ENCODE peak calls at places on chromosomes 5 and 9, in ten cellular contexts. One of them, this sample, is unnamed.

GRCh38 chr9:137430723-137431415 is 7.7 kb downstream of the NOXA1 start:
- DNase-seq in mesothelial cell of epicardium: peak
- DNase-seq in psoas muscle: peak
- DNase-seq in cardiac fibroblast: no peak
- DNase-seq in A549: no peak
- DNase-seq in GM12878: no peak
- DNase-seq in heart right ventricle: no peak
- DNase-seq in AG09319: no peak
- DNase-seq in Calu3: no peak
- DNase-seq in astrocyte of the spinal cord: no peak
- DNase-seq in this sample: peak

GRCh38 chr9:87545858-87546257 is 48.2 kb downstream of the DAPK1 start:
- DNase-seq in heart right ventricle: no peak
- DNase-seq in Calu3: no peak
- DNase-seq in GM12878: no peak
- DNase-seq in cardiac fibroblast: peak
- DNase-seq in A549: no peak
- DNase-seq in psoas muscle: no peak
- DNase-seq in mesothelial cell of epicardium: no peak
- DNase-seq in astrocyte of the spinal cord: peak
- DNase-seq in AG09319: no peak
- DNase-seq in this sample: no peak

GRCh38 chr5:147565524-147565923 is 55.7 kb upstream of the DPYSL3 start:
- DNase-seq in psoas muscle: no peak
- DNase-seq in cardiac fibroblast: peak
- DNase-seq in heart right ventricle: no peak
- DNase-seq in GM12878: no peak
- DNase-seq in Calu3: no peak
- DNase-seq in astrocyte of the spinal cord: peak
- DNase-seq in AG09319: no peak
- DNase-seq in A549: peak
- DNase-seq in mesothelial cell of epicardium: no peak
- DNase-seq in this sample: no peak

GRCh38 chr5:13957032-13957645 is 12.7 kb upstream of the DNAH5 start:
- DNase-seq in cardiac fibroblast: peak
- DNase-seq in psoas muscle: no peak
- DNase-seq in Calu3: peak
- DNase-seq in A549: peak
- DNase-seq in GM12878: no peak
- DNase-seq in AG09319: peak
- DNase-seq in heart right ventricle: peak
- DNase-seq in mesothelial cell of epicardium: no peak
- DNase-seq in astrocyte of the spinal cord: peak
- DNase-seq in this sample: no peak

GRCh38 chr5:172553167-172553566 is 87.9 kb upstream of the NEURL1B start:
- DNase-seq in heart right ventricle: no peak
- DNase-seq in Calu3: no peak
- DNase-seq in A549: no peak
- DNase-seq in cardiac fibroblast: no peak
- DNase-seq in mesothelial cell of epicardium: no peak
- DNase-seq in AG09319: no peak
- DNase-seq in astrocyte of the spinal cord: no peak
- DNase-seq in GM12878: no peak
- DNase-seq in psoas muscle: no peak
- DNase-seq in this sample: no peak

GRCh38 chr9:136050266-136050705 is 44.8 kb downstream of the NACC2 start:
- DNase-seq in cardiac fibroblast: no peak
- DNase-seq in GM12878: no peak
- DNase-seq in astrocyte of the spinal cord: peak
- DNase-seq in A549: no peak
- DNase-seq in heart right ventricle: no peak
- DNase-seq in AG09319: no peak
- DNase-seq in psoas muscle: no peak
- DNase-seq in mesothelial cell of epicardium: no peak
- DNase-seq in Calu3: no peak
- DNase-seq in this sample: no peak

GRCh38 chr5:147017191-147017590 is 138.6 kb upstream of the PPP2R2B start:
- DNase-seq in heart right ventricle: no peak
- DNase-seq in AG09319: no peak
- DNase-seq in A549: no peak
- DNase-seq in astrocyte of the spinal cord: no peak
- DNase-seq in mesothelial cell of epicardium: no peak
- DNase-seq in GM12878: no peak
- DNase-seq in Calu3: no peak
- DNase-seq in cardiac fibroblast: no peak
- DNase-seq in psoas muscle: no peak
- DNase-seq in this sample: no peak

GRCh38 chr5:3794611-3795010 is 199.0 kb downstream of the IRX1 start:
- DNase-seq in psoas muscle: no peak
- DNase-seq in Calu3: no peak
- DNase-seq in AG09319: no peak
- DNase-seq in astrocyte of the spinal cord: no peak
- DNase-seq in GM12878: no peak
- DNase-seq in cardiac fibroblast: no peak
- DNase-seq in A549: no peak
- DNase-seq in heart right ventricle: no peak
- DNase-seq in mesothelial cell of epicardium: no peak
- DNase-seq in this sample: no peak

GRCh38 chr9:94581711-94582110 is 11.9 kb downstream of the FBP2 start:
- DNase-seq in mesothelial cell of epicardium: no peak
- DNase-seq in A549: no peak
- DNase-seq in cardiac fibroblast: no peak
- DNase-seq in heart right ventricle: no peak
- DNase-seq in AG09319: no peak
- DNase-seq in astrocyte of the spinal cord: no peak
- DNase-seq in psoas muscle: no peak
- DNase-seq in GM12878: no peak
- DNase-seq in Calu3: no peak
- DNase-seq in this sample: no peak

GRCh38 chr9:98427491-98427890 is 172.0 kb upstream of the TBC1D2 start:
- DNase-seq in A549: no peak
- DNase-seq in astrocyte of the spinal cord: no peak
- DNase-seq in psoas muscle: no peak
- DNase-seq in mesothelial cell of epicardium: no peak
- DNase-seq in Calu3: no peak
- DNase-seq in AG09319: no peak
- DNase-seq in GM12878: no peak
- DNase-seq in heart right ventricle: no peak
- DNase-seq in cardiac fibroblast: no peak
- DNase-seq in this sample: no peak
- TF ChIP-seq CTCF in A549: no peak
- TF ChIP-seq CTCF in astrocyte of the spinal cord: no peak
- TF ChIP-seq CTCF in psoas muscle: no peak
- TF ChIP-seq CTCF in mesothelial cell of epicardium: no peak
- TF ChIP-seq CTCF in Calu3: no peak
- TF ChIP-seq CTCF in AG09319: no peak
- TF ChIP-seq CTCF in GM12878: no peak
- TF ChIP-seq CTCF in heart right ventricle: no peak
- TF ChIP-seq CTCF in cardiac fibroblast: no peak
- TF ChIP-seq CTCF in this sample: no peak

DNA sequence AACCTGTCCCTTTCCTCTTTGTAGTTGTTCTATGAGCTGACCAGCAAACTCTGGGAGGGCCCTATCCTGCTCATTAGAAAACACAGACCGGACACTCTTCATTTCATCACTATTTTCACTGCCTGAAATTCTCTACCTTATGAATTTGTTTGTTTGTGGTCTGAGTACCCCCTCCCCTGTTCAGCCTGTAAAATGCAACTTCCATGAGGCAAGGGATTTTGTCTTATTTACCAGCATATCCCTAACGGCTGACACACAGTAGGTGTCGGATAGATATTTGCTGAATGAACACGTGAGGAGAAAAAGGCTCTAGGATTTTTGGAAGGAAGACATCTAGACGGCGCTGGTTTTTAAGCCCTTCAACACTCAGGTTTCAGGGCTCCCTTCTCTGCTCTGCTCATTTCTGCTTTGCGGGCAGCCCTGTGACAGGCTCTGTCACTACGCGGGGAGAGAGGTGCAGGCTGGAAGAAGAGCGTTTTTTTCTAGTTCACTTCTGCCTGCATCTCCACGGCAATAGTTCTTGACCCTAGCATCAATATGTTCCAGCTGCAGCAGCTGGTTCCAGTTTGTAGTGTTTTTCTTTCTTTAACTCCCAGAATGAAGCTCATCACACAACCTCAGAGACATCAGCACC is 41.0 kb downstream of the KCNMB1 start:
- DNase-seq in cardiac fibroblast: peak
- DNase-seq in astrocyte of the spinal cord: no peak
- DNase-seq in GM12878: no peak
- DNase-seq in mesothelial cell of epicardium: no peak
- DNase-seq in AG09319: no peak
- DNase-seq in Calu3: no peak
- DNase-seq in A549: no peak
- DNase-seq in heart right ventricle: no peak
- DNase-seq in psoas muscle: no peak
- DNase-seq in this sample: no peak
- TF ChIP-seq CTCF in cardiac fibroblast: no peak
- TF ChIP-seq CTCF in astrocyte of the spinal cord: no peak
- TF ChIP-seq CTCF in GM12878: no peak
- TF ChIP-seq CTCF in mesothelial cell of epicardium: no peak
- TF ChIP-seq CTCF in AG09319: no peak
- TF ChIP-seq CTCF in Calu3: no peak
- TF ChIP-seq CTCF in A549: no peak
- TF ChIP-seq CTCF in heart right ventricle: peak
- TF ChIP-seq CTCF in psoas muscle: peak
- TF ChIP-seq CTCF in this sample: no peak

GRCh38 chr9:113875420-113875916 is 641 bp upstream of the ZNF618 start:
- DNase-seq in astrocyte of the spinal cord: peak
- DNase-seq in Calu3: no peak
- DNase-seq in heart right ventricle: no peak
- DNase-seq in mesothelial cell of epicardium: no peak
- DNase-seq in GM12878: no peak
- DNase-seq in psoas muscle: no peak
- DNase-seq in AG09319: no peak
- DNase-seq in cardiac fibroblast: no peak
- DNase-seq in A549: peak
- DNase-seq in this sample: no peak

GRCh38 chr9:113879318-113879717 is 3.2 kb downstream of the ZNF618 start:
- DNase-seq in astrocyte of the spinal cord: no peak
- DNase-seq in A549: no peak
- DNase-seq in GM12878: no peak
- DNase-seq in psoas muscle: no peak
- DNase-seq in cardiac fibroblast: peak
- DNase-seq in Calu3: no peak
- DNase-seq in AG09319: no peak
- DNase-seq in mesothelial cell of epicardium: no peak
- DNase-seq in heart right ventricle: no peak
- DNase-seq in this sample: peak

GRCh38 chr9:113873926-113874325 is 2.2 kb upstream of the ZNF618 start:
- DNase-seq in heart right ventricle: no peak
- DNase-seq in A549: no peak
- DNase-seq in Calu3: no peak
- DNase-seq in astrocyte of the spinal cord: no peak
- DNase-seq in GM12878: no peak
- DNase-seq in mesothelial cell of epicardium: no peak
- DNase-seq in psoas muscle: no peak
- DNase-seq in AG09319: no peak
- DNase-seq in cardiac fibroblast: no peak
- DNase-seq in this sample: no peak

GRCh38 chr9:113875917-113876805 is at the start of gene ZNF618:
- DNase-seq in heart right ventricle: peak
- DNase-seq in mesothelial cell of epicardium: peak
- DNase-seq in astrocyte of the spinal cord: peak
- DNase-seq in cardiac fibroblast: peak
- DNase-seq in A549: peak
- DNase-seq in psoas muscle: peak
- DNase-seq in AG09319: no peak
- DNase-seq in Calu3: peak
- DNase-seq in GM12878: no peak
- DNase-seq in this sample: peak

DNA sequence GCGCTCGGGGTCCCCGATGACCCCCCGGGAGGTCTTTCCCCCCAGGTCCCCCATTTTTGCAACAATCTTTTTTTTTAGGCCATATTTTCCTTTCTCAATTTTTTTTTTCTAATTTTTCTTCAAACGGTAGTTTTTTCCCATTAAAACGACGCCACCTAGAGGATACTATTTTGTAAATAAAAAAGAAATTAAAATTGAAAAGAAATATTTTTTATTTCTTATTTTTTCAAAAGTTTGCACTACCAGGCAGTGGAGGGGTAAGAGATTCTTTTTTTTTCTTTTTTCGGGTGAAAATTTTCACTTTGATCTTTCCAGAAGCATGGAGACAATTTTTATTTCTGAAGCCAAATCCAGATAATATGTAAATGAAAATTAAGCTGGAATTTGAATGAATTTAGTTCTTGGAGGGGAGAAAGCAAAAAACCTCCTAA is 712 bp downstream of the ZNF618 start:
- DNase-seq in psoas muscle: no peak
- DNase-seq in Calu3: no peak
- DNase-seq in mesothelial cell of epicardium: no peak
- DNase-seq in A549: no peak
- DNase-seq in heart right ventricle: no peak
- DNase-seq in cardiac fibroblast: peak
- DNase-seq in AG09319: no peak
- DNase-seq in GM12878: no peak
- DNase-seq in astrocyte of the spinal cord: peak
- DNase-seq in this sample: no peak
- TF ChIP-seq CTCF in psoas muscle: peak
- TF ChIP-seq CTCF in Calu3: no peak
- TF ChIP-seq CTCF in mesothelial cell of epicardium: peak
- TF ChIP-seq CTCF in A549: peak
- TF ChIP-seq CTCF in heart right ventricle: peak
- TF ChIP-seq CTCF in cardiac fibroblast: peak
- TF ChIP-seq CTCF in AG09319: peak
- TF ChIP-seq CTCF in GM12878: peak
- TF ChIP-seq CTCF in astrocyte of the spinal cord: peak
- TF ChIP-seq CTCF in this sample: peak

GRCh38 chr9:121300283-121301119 is 32.5 kb downstream of the GSN start:
- DNase-seq in mesothelial cell of epicardium: no peak
- DNase-seq in A549: no peak
- DNase-seq in astrocyte of the spinal cord: no peak
- DNase-seq in GM12878: no peak
- DNase-seq in heart right ventricle: no peak
- DNase-seq in cardiac fibroblast: no peak
- DNase-seq in AG09319: no peak
- DNase-seq in Calu3: no peak
- DNase-seq in psoas muscle: peak
- DNase-seq in this sample: no peak

GRCh38 chr9:121298689-121299112 is 30.7 kb downstream of the GSN start:
- DNase-seq in heart right ventricle: peak
- DNase-seq in mesothelial cell of epicardium: no peak
- DNase-seq in astrocyte of the spinal cord: peak
- DNase-seq in cardiac fibroblast: peak
- DNase-seq in AG09319: no peak
- DNase-seq in psoas muscle: peak
- DNase-seq in A549: no peak
- DNase-seq in Calu3: no peak
- DNase-seq in GM12878: no peak
- DNase-seq in this sample: peak

GRCh38 chr9:121298016-121298538 is 30.1 kb downstream of the GSN start:
- DNase-seq in A549: no peak
- DNase-seq in AG09319: no peak
- DNase-seq in astrocyte of the spinal cord: no peak
- DNase-seq in psoas muscle: peak
- DNase-seq in Calu3: no peak
- DNase-seq in mesothelial cell of epicardium: no peak
- DNase-seq in GM12878: no peak
- DNase-seq in heart right ventricle: no peak
- DNase-seq in cardiac fibroblast: no peak
- DNase-seq in this sample: no peak

GRCh38 chr9:121299125-121299466 is 31.1 kb downstream of the GSN start:
- DNase-seq in astrocyte of the spinal cord: no peak
- DNase-seq in AG09319: no peak
- DNase-seq in mesothelial cell of epicardium: no peak
- DNase-seq in Calu3: no peak
- DNase-seq in A549: no peak
- DNase-seq in heart right ventricle: peak
- DNase-seq in cardiac fibroblast: no peak
- DNase-seq in psoas muscle: peak
- DNase-seq in GM12878: no peak
- DNase-seq in this sample: peak

GRCh38 chr9:121299467-121300282 is 31.7 kb downstream of the GSN start:
- DNase-seq in GM12878: no peak
- DNase-seq in Calu3: no peak
- DNase-seq in psoas muscle: peak
- DNase-seq in heart right ventricle: peak
- DNase-seq in A549: no peak
- DNase-seq in mesothelial cell of epicardium: peak
- DNase-seq in cardiac fibroblast: peak
- DNase-seq in astrocyte of the spinal cord: no peak
- DNase-seq in AG09319: no peak
- DNase-seq in this sample: no peak
- TF ChIP-seq CTCF in GM12878: no peak
- TF ChIP-seq CTCF in Calu3: no peak
- TF ChIP-seq CTCF in psoas muscle: no peak
- TF ChIP-seq CTCF in heart right ventricle: no peak
- TF ChIP-seq CTCF in A549: no peak
- TF ChIP-seq CTCF in mesothelial cell of epicardium: no peak
- TF ChIP-seq CTCF in cardiac fibroblast: no peak
- TF ChIP-seq CTCF in astrocyte of the spinal cord: no peak
- TF ChIP-seq CTCF in AG09319: no peak
- TF ChIP-seq CTCF in this sample: no peak

This sample was measured in body of pancreas.